ENCODE peak calls at places on chromosome 6, in five cellular contexts. S is iPS DF 6.9, Z is hypothalamus, B is nephron progenitor cell, O is upper lobe of right lung. W is an unnamed sample.

GRCh38 chr6:134065706-134066105 is 13.3 kb upstream of the SLC2A12 start:
- DNase-seq in S (no peak), Z (no peak), B (no peak), O (no peak), W (no peak)

GRCh38 chr6:36098920-36099647 is 31.2 kb upstream of the MAPK13 start:
- DNase-seq in S (no peak), Z (no peak), B (no peak), O (no peak), W (no peak)

GRCh38 chr6:37059344-37060194 is 54.1 kb downstream of the FGD2 start:
- DNase-seq in S (peak), Z (peak), B (peak), O (peak), W (no peak)

GRCh38 chr6:4776967-4777925 is 1.0 kb downstream of the CDYL start:
- DNase-seq in S (no peak), Z (no peak), B (no peak), O (peak), W (no peak)

GRCh38 chr6:129498556-129498940 is 211.4 kb downstream of the ARHGAP18 start:
- DNase-seq in S (no peak), Z (no peak), B (no peak), O (no peak), W (no peak)

GRCh38 chr6:30902709-30903108 is 5.3 kb upstream of the GTF2H4 start:
- DNase-seq in S (no peak), Z (no peak), B (no peak), O (no peak), W (no peak)

GRCh38 chr6:119148825-119149525 is 70.5 kb upstream of the FAM184A start:
- DNase-seq in S (no peak), Z (no peak), B (no peak), O (no peak), W (no peak)

GRCh38 chr6:37110455-37111155 is 59.3 kb upstream of the PIM1 start:
- DNase-seq in S (no peak), Z (no peak), B (no peak), O (no peak), W (no peak)

GRCh38 chr6:109093732-109094131 is 914 bp downstream of the SESN1 start:
- DNase-seq in S (no peak), Z (no peak), B (no peak), O (no peak), W (no peak)

GRCh38 chr6:34490390-34491090 is 24.7 kb downstream of the PACSIN1 start:
- DNase-seq in S (no peak), Z (no peak), B (no peak), O (peak), W (no peak)

GRCh38 chr6:69378326-69378725 is 418.5 kb downstream of the LMBRD1 start:
- DNase-seq in S (no peak), Z (no peak), B (no peak), O (no peak), W (no peak)

GRCh38 chr6:130557481-130558112 is 191.8 kb downstream of the TMEM200A start:
- DNase-seq in S (no peak), Z (no peak), B (no peak), O (no peak), W (no peak)

GRCh38 chr6:77440206-77440976 is 22.9 kb downstream of the HTR1B start:
- DNase-seq in S (no peak), Z (no peak), B (no peak), O (no peak), W (no peak)

GRCh38 chr6:41055149-41055548 is 2.1 kb downstream of the APOBEC2 start:
- DNase-seq in S (no peak), Z (no peak), B (no peak), O (no peak), W (no peak)

GRCh38 chr6:2447318-2447717 is 201.9 kb upstream of the GMDS start:
- DNase-seq in S (no peak), Z (no peak), B (no peak), O (no peak), W (no peak)

GRCh38 chr6:165231581-165232276 is 77.7 kb downstream of the C6orf118 start:
- DNase-seq in S (peak), Z (no peak), B (peak), O (no peak), W (peak)

GRCh38 chr6:166553563-166554271 is 32.8 kb downstream of the RAMACL start:
- DNase-seq in S (no peak), Z (no peak), B (no peak), O (no peak), W (peak)

GRCh38 chr6:165880721-165881120 is 217.7 kb upstream of the PDE10A start:
- DNase-seq in S (no peak), Z (no peak), B (no peak), O (no peak), W (no peak)

W was measured in occipital lobe.